ENCODE peak calls at places on chromosomes 11 and 22, in six cellular contexts. Y is A549, D is transverse colon, N is AG04449, M is breast epithelium, W is HepG2. J is an unnamed sample.

GRCh38 chr11:27770576-27770975 is 70.3 kb upstream of the BDNF start:
- DNase-seq in Y (peak; percentile 36), D (no peak), N (no peak), M (no peak), W (no peak), J (no peak)

GRCh38 chr11:92409956-92410355 is 185.3 kb downstream of the FAT3 start:
- DNase-seq in Y (no peak), D (no peak), N (no peak), M (no peak), W (no peak), J (no peak)

GRCh38 chr11:94544582-94544831 is 786 bp downstream of the FUT4 start:
- DNase-seq in Y (no peak), D (peak; percentile 20), N (no peak), M (no peak), W (no peak), J (no peak)

GRCh38 chr11:59207988-59208432 is 4.7 kb downstream of the MPEG1 start:
- DNase-seq in Y (peak; percentile 65), D (no peak), N (peak; percentile 21), M (no peak), W (peak; percentile 48), J (no peak)

GRCh38 chr22:37282385-37282677 is at the start of gene CYTH4:
- DNase-seq in Y (no peak), D (peak; percentile 80), N (no peak), M (no peak), W (no peak), J (no peak)

GRCh38 chr11:73866586-73866996 is 10.1 kb downstream of the COA4 start:
- DNase-seq in Y (peak; percentile 65), D (peak; percentile 21), N (peak; percentile 36), M (no peak), W (peak; percentile 52), J (no peak)

GRCh38 chr22:26846645-26847044 is 189.3 kb downstream of the MIAT start:
- DNase-seq in Y (no peak), D (no peak), N (no peak), M (no peak), W (no peak), J (no peak)

GRCh38 chr11:122046846-122047245 is 69.2 kb downstream of the BLID start:
- DNase-seq in Y (no peak), D (no peak), N (peak; percentile 89), M (no peak), W (no peak), J (peak; percentile 79)

GRCh38 chr11:83292709-83293435 is 6.7 kb upstream of the CCDC90B start:
- DNase-seq in Y (peak; percentile 67), D (no peak), N (no peak), M (no peak), W (peak; percentile 57), J (no peak)

GRCh38 chr22:23305922-23306374 is 125.6 kb downstream of the BCR start:
- DNase-seq in Y (no peak), D (peak; percentile 33), N (no peak), M (peak; percentile 55), W (no peak), J (peak; percentile 97)

GRCh38 chr22:21101877-21102638 is 56.3 kb downstream of the LRRC74B start:
- DNase-seq in Y (no peak), D (no peak), N (no peak), M (no peak), W (no peak), J (no peak)

GRCh38 chr22:47292546-47293320 is 530.3 kb downstream of the TBC1D22A start:
- DNase-seq in Y (no peak), D (no peak), N (no peak), M (peak; percentile 27), W (no peak), J (peak; percentile 33)

GRCh38 chr11:117535201-117535869 is 207.7 kb downstream of the CEP164 start:
- DNase-seq in Y (no peak), D (peak; percentile 23), N (no peak), M (peak; percentile 63), W (no peak), J (no peak)

GRCh38 chr11:117538256-117538655 is 210.6 kb downstream of the CEP164 start:
- DNase-seq in Y (no peak), D (no peak), N (no peak), M (no peak), W (no peak), J (no peak)

GRCh38 chr11:117532568-117532967 is 204.9 kb downstream of the CEP164 start:
- DNase-seq in Y (no peak), D (no peak), N (no peak), M (no peak), W (no peak), J (no peak)

GRCh38 chr11:117538731-117539130 is 211.1 kb downstream of the CEP164 start:
- DNase-seq in Y (no peak), D (no peak), N (no peak), M (no peak), W (no peak), J (no peak)

DNA sequence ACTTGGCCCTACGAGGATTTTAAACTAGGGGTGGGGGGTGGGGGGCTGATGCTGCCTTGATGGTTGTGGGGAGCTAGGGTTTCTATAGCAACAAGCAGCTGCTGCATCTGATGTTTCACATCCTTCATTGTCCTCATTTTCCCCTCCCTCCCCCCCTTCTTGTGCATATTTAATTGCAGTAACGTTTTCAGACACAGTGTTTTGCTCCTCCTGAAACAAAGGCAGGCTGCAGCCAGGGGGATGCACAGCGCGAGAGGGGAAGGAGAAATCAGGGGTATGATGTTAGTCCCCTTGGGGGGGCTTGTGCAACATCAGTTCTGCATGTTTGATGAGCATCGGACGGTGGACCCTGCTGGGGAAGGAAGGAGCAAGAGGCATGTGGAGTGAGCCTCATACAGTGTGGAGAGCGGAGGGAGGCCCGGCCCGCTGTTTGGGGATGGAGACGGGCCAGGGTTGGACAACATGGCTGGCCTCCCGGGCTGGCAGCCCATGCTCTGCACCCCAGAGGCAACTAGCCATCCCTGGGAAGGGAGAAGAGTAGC is 208.3 kb downstream of the CEP164 start:
- DNase-seq in Y (no peak), D (no peak), N (no peak), M (no peak), W (no peak), J (no peak)
- TF ChIP-seq CTCF in Y (no peak), D (no peak), N (no peak), M (no peak), W (no peak), J (no peak)

GRCh38 chr22:17741866-17742527 is 32.3 kb downstream of the BID start:
- DNase-seq in Y (no peak), D (no peak), N (no peak), M (no peak), W (no peak), J (no peak)

GRCh38 chr22:17743661-17744411 is 30.4 kb downstream of the BID start:
- DNase-seq in Y (no peak), D (no peak), N (no peak), M (no peak), W (no peak), J (no peak)

GRCh38 chr22:17746916-17747315 is 27.4 kb downstream of the BID start:
- DNase-seq in Y (no peak), D (no peak), N (no peak), M (no peak), W (no peak), J (no peak)

GRCh38 chr22:17742528-17742902 is 31.8 kb downstream of the BID start:
- DNase-seq in Y (peak; percentile 71), D (peak; percentile 73), N (no peak), M (no peak), W (peak; percentile 63), J (no peak)

DNA sequence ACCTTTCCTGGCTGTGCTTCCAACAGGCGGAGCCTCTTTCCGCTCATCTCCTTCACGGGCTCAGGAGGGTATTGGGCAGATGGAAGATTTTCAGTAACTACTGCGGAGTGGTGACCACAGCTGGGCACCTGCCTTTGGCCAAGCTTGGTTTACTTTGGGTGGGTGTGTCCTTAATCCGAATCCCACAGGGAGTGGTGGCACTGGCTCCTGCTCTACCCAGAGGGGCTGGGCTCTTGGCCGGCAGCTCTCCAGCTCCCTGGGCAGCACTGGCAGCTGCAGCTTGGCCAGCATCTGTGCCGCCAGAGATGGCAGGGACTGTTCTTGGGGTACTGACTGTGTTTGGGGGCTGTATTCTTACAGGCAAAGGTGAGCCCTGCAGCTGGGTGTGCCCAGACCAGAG is 29.8 kb downstream of the BID start:
- DNase-seq in Y (no peak), D (no peak), N (no peak), M (no peak), W (no peak), J (no peak)
- H3K4me3 ChIP-seq in Y (no peak overlapping the region), D (no peak overlapping the region), N (no peak overlapping the region), M (peak overlapping the region; percentile 26), W (no peak overlapping the region), J (no peak overlapping the region)

GRCh38 chr11:63670738-63671321 is 346 bp downstream of the ATL3 start:
- DNase-seq in Y (peak; percentile 65), D (peak; percentile 78), N (no peak), M (no peak), W (no peak), J (no peak)
- TF ChIP-seq CTCF in Y (peak; percentile 66), D (peak; percentile 20), N (peak; percentile 56), M (no peak), W (no peak), J (no peak)

GRCh38 chr11:12380565-12381325 is 3.4 kb downstream of the PARVA start:
- DNase-seq in Y (no peak), D (no peak), N (no peak), M (no peak), W (no peak), J (no peak)

GRCh38 chr11:12377106-12377823 is at the start of gene PARVA:
- DNase-seq in Y (peak; percentile 78), D (peak; percentile 76), N (peak; percentile 31), M (peak; percentile 77), W (peak; percentile 50), J (peak; percentile 81)

GRCh38 chr11:12377824-12378593 is 638 bp downstream of the PARVA start:
- DNase-seq in Y (peak; percentile 88), D (peak; percentile 86), N (peak; percentile 17), M (peak; percentile 80), W (peak; percentile 62), J (peak; percentile 90)

GRCh38 chr11:12372111-12372510 is 5.3 kb upstream of the PARVA start:
- DNase-seq in Y (no peak), D (no peak), N (no peak), M (no peak), W (no peak), J (no peak)

GRCh38 chr11:12376259-12376971 is 956 bp upstream of the PARVA start:
- DNase-seq in Y (no peak), D (peak; percentile 27), N (peak; percentile 19), M (no peak), W (no peak), J (no peak)
- H3K4me3 ChIP-seq in Y (no peak overlapping the region), D (no peak overlapping the region), N (no peak overlapping the region), M (peak overlapping the region; percentile 70), W (no peak overlapping the region), J (peak overlapping the region; percentile 80)

GRCh38 chr11:18623707-18624106 is 10.4 kb downstream of the SPTY2D1 start:
- DNase-seq in Y (no peak), D (no peak), N (no peak), M (no peak), W (no peak), J (no peak)
- TF ChIP-seq CTCF in Y (no peak), D (no peak), N (no peak), M (no peak), W (no peak), J (no peak)

GRCh38 chr11:66011239-66011784 is 496 bp upstream of the CST6 start:
- DNase-seq in Y (no peak), D (no peak), N (no peak), M (no peak), W (no peak), J (no peak)
- H3K4me3 ChIP-seq in Y (no peak overlapping the region), D (no peak overlapping the region), N (no peak overlapping the region), M (peak overlapping the region; percentile 38), W (no peak overlapping the region), J (peak overlapping the region; percentile 66)

J was measured in coronary artery.